ENCODE peak calls at places on chromosomes 5 and 9, in nine cellular contexts. One of them, this sample, is unnamed.

GRCh38 chr5:157689942-157690689 is 18.8 kb downstream of the C5orf52 start:
- DNase-seq in cardiac muscle cell: peak
- DNase-seq in hepatocyte: no peak
- DNase-seq in sigmoid colon: no peak
- DNase-seq in fibroblast of pulmonary artery: no peak
- DNase-seq in foreskin fibroblast: no peak
- DNase-seq in uterus: no peak
- DNase-seq in esophagus muscularis mucosa: peak
- DNase-seq in lower leg skin: no peak
- DNase-seq in this sample: no peak

GRCh38 chr9:5832543-5833529 is at the start of gene ERMP1:
- DNase-seq in cardiac muscle cell: peak
- DNase-seq in hepatocyte: peak
- DNase-seq in sigmoid colon: peak
- DNase-seq in fibroblast of pulmonary artery: peak
- DNase-seq in foreskin fibroblast: peak
- DNase-seq in uterus: peak
- DNase-seq in esophagus muscularis mucosa: peak
- DNase-seq in lower leg skin: peak
- DNase-seq in this sample: peak

GRCh38 chr5:172167893-172168292 is 20.1 kb downstream of the STK10 start:
- DNase-seq in cardiac muscle cell: no peak
- DNase-seq in hepatocyte: no peak
- DNase-seq in sigmoid colon: no peak
- DNase-seq in fibroblast of pulmonary artery: no peak
- DNase-seq in foreskin fibroblast: no peak
- DNase-seq in uterus: no peak
- DNase-seq in esophagus muscularis mucosa: no peak
- DNase-seq in lower leg skin: no peak
- DNase-seq in this sample: no peak

GRCh38 chr5:132209131-132209530 is 18.5 kb downstream of the P4HA2 start:
- DNase-seq in cardiac muscle cell: peak
- DNase-seq in hepatocyte: no peak
- DNase-seq in sigmoid colon: no peak
- DNase-seq in fibroblast of pulmonary artery: no peak
- DNase-seq in foreskin fibroblast: peak
- DNase-seq in uterus: no peak
- DNase-seq in esophagus muscularis mucosa: no peak
- DNase-seq in lower leg skin: no peak
- DNase-seq in this sample: peak

GRCh38 chr5:4097194-4097593 is 501.6 kb downstream of the IRX1 start:
- DNase-seq in cardiac muscle cell: no peak
- DNase-seq in hepatocyte: no peak
- DNase-seq in sigmoid colon: no peak
- DNase-seq in fibroblast of pulmonary artery: peak
- DNase-seq in foreskin fibroblast: no peak
- DNase-seq in uterus: no peak
- DNase-seq in esophagus muscularis mucosa: peak
- DNase-seq in lower leg skin: no peak
- DNase-seq in this sample: no peak

GRCh38 chr5:143001764-143002351 is 231.7 kb downstream of the ARHGAP26 start:
- DNase-seq in cardiac muscle cell: peak
- DNase-seq in hepatocyte: no peak
- DNase-seq in sigmoid colon: no peak
- DNase-seq in fibroblast of pulmonary artery: peak
- DNase-seq in foreskin fibroblast: peak
- DNase-seq in uterus: no peak
- DNase-seq in esophagus muscularis mucosa: no peak
- DNase-seq in lower leg skin: no peak
- DNase-seq in this sample: peak

GRCh38 chr9:31140316-31140715 is 1244.1 kb upstream of the ACO1 start:
- DNase-seq in cardiac muscle cell: peak
- DNase-seq in hepatocyte: peak
- DNase-seq in sigmoid colon: no peak
- DNase-seq in fibroblast of pulmonary artery: peak
- DNase-seq in foreskin fibroblast: no peak
- DNase-seq in uterus: no peak
- DNase-seq in esophagus muscularis mucosa: no peak
- DNase-seq in lower leg skin: no peak
- DNase-seq in this sample: peak

GRCh38 chr9:12604154-12604825 is 88.9 kb upstream of the TYRP1 start:
- DNase-seq in cardiac muscle cell: peak
- DNase-seq in hepatocyte: peak
- DNase-seq in sigmoid colon: no peak
- DNase-seq in fibroblast of pulmonary artery: peak
- DNase-seq in foreskin fibroblast: peak
- DNase-seq in uterus: no peak
- DNase-seq in esophagus muscularis mucosa: no peak
- DNase-seq in lower leg skin: no peak
- DNase-seq in this sample: peak

GRCh38 chr9:72855890-72856523 is 96.8 kb downstream of the ALDH1A1 start:
- DNase-seq in cardiac muscle cell: no peak
- DNase-seq in hepatocyte: no peak
- DNase-seq in sigmoid colon: no peak
- DNase-seq in fibroblast of pulmonary artery: no peak
- DNase-seq in foreskin fibroblast: no peak
- DNase-seq in uterus: no peak
- DNase-seq in esophagus muscularis mucosa: no peak
- DNase-seq in lower leg skin: no peak
- DNase-seq in this sample: no peak

GRCh38 chr5:115895821-115896220 is 54.1 kb downstream of the AP3S1 start:
- DNase-seq in cardiac muscle cell: no peak
- DNase-seq in hepatocyte: no peak
- DNase-seq in sigmoid colon: no peak
- DNase-seq in fibroblast of pulmonary artery: no peak
- DNase-seq in foreskin fibroblast: peak
- DNase-seq in uterus: no peak
- DNase-seq in esophagus muscularis mucosa: no peak
- DNase-seq in lower leg skin: no peak
- DNase-seq in this sample: peak

GRCh38 chr5:7787770-7788169 is 63.2 kb downstream of the CFAP90 start:
- DNase-seq in cardiac muscle cell: no peak
- DNase-seq in hepatocyte: no peak
- DNase-seq in sigmoid colon: no peak
- DNase-seq in fibroblast of pulmonary artery: no peak
- DNase-seq in foreskin fibroblast: no peak
- DNase-seq in uterus: no peak
- DNase-seq in esophagus muscularis mucosa: no peak
- DNase-seq in lower leg skin: no peak
- DNase-seq in this sample: no peak

GRCh38 chr5:55855509-55855908 is 4.4 kb downstream of the IL31RA start:
- DNase-seq in cardiac muscle cell: peak
- DNase-seq in hepatocyte: no peak
- DNase-seq in sigmoid colon: no peak
- DNase-seq in fibroblast of pulmonary artery: peak
- DNase-seq in foreskin fibroblast: peak
- DNase-seq in uterus: no peak
- DNase-seq in esophagus muscularis mucosa: no peak
- DNase-seq in lower leg skin: no peak
- DNase-seq in this sample: peak

GRCh38 chr9:92686954-92687353 is 17.0 kb upstream of the IPPK start:
- DNase-seq in cardiac muscle cell: no peak
- DNase-seq in hepatocyte: no peak
- DNase-seq in sigmoid colon: no peak
- DNase-seq in fibroblast of pulmonary artery: peak
- DNase-seq in foreskin fibroblast: no peak
- DNase-seq in uterus: no peak
- DNase-seq in esophagus muscularis mucosa: no peak
- DNase-seq in lower leg skin: no peak
- DNase-seq in this sample: no peak

GRCh38 chr9:133701321-133701980 is 36.7 kb downstream of the SARDH start:
- DNase-seq in cardiac muscle cell: no peak
- DNase-seq in hepatocyte: no peak
- DNase-seq in sigmoid colon: peak
- DNase-seq in fibroblast of pulmonary artery: no peak
- DNase-seq in foreskin fibroblast: peak
- DNase-seq in uterus: no peak
- DNase-seq in esophagus muscularis mucosa: no peak
- DNase-seq in lower leg skin: no peak
- DNase-seq in this sample: no peak

GRCh38 chr5:40578501-40579451 is 100.9 kb upstream of the PTGER4 start:
- DNase-seq in cardiac muscle cell: peak
- DNase-seq in hepatocyte: no peak
- DNase-seq in sigmoid colon: no peak
- DNase-seq in fibroblast of pulmonary artery: peak
- DNase-seq in foreskin fibroblast: peak
- DNase-seq in uterus: no peak
- DNase-seq in esophagus muscularis mucosa: no peak
- DNase-seq in lower leg skin: no peak
- DNase-seq in this sample: no peak

GRCh38 chr9:113677057-113677456 is 199.1 kb upstream of the ZNF618 start:
- DNase-seq in cardiac muscle cell: peak
- DNase-seq in hepatocyte: no peak
- DNase-seq in sigmoid colon: no peak
- DNase-seq in fibroblast of pulmonary artery: peak
- DNase-seq in foreskin fibroblast: peak
- DNase-seq in uterus: no peak
- DNase-seq in esophagus muscularis mucosa: no peak
- DNase-seq in lower leg skin: no peak
- DNase-seq in this sample: no peak

GRCh38 chr5:65172486-65173129 is 309.1 kb downstream of the ADAMTS6 start:
- DNase-seq in cardiac muscle cell: peak
- DNase-seq in hepatocyte: no peak
- DNase-seq in sigmoid colon: no peak
- DNase-seq in fibroblast of pulmonary artery: no peak
- DNase-seq in foreskin fibroblast: peak
- DNase-seq in uterus: no peak
- DNase-seq in esophagus muscularis mucosa: no peak
- DNase-seq in lower leg skin: no peak
- DNase-seq in this sample: peak

GRCh38 chr9:119758241-119758640 is 389.0 kb upstream of the BRINP1 start:
- DNase-seq in cardiac muscle cell: no peak
- DNase-seq in hepatocyte: peak
- DNase-seq in sigmoid colon: no peak
- DNase-seq in fibroblast of pulmonary artery: no peak
- DNase-seq in foreskin fibroblast: no peak
- DNase-seq in uterus: no peak
- DNase-seq in esophagus muscularis mucosa: no peak
- DNase-seq in lower leg skin: no peak
- DNase-seq in this sample: no peak

GRCh38 chr9:14205463-14205862 is 108.5 kb downstream of the NFIB start:
- DNase-seq in cardiac muscle cell: peak
- DNase-seq in hepatocyte: no peak
- DNase-seq in sigmoid colon: no peak
- DNase-seq in fibroblast of pulmonary artery: peak
- DNase-seq in foreskin fibroblast: peak
- DNase-seq in uterus: no peak
- DNase-seq in esophagus muscularis mucosa: no peak
- DNase-seq in lower leg skin: no peak
- DNase-seq in this sample: peak

GRCh38 chr5:43140286-43140685 is 19.6 kb downstream of the ZNF131 start:
- DNase-seq in cardiac muscle cell: peak
- DNase-seq in hepatocyte: no peak
- DNase-seq in sigmoid colon: no peak
- DNase-seq in fibroblast of pulmonary artery: peak
- DNase-seq in foreskin fibroblast: peak
- DNase-seq in uterus: no peak
- DNase-seq in esophagus muscularis mucosa: no peak
- DNase-seq in lower leg skin: no peak
- DNase-seq in this sample: no peak

GRCh38 chr5:117131876-117132275 is 557.3 kb upstream of the SEMA6A start:
- DNase-seq in cardiac muscle cell: no peak
- DNase-seq in hepatocyte: no peak
- DNase-seq in sigmoid colon: no peak
- DNase-seq in fibroblast of pulmonary artery: no peak
- DNase-seq in foreskin fibroblast: no peak
- DNase-seq in uterus: no peak
- DNase-seq in esophagus muscularis mucosa: no peak
- DNase-seq in lower leg skin: no peak
- DNase-seq in this sample: no peak
- TF ChIP-seq CTCF in cardiac muscle cell: no peak
- TF ChIP-seq CTCF in hepatocyte: no peak
- TF ChIP-seq CTCF in sigmoid colon: no peak
- TF ChIP-seq CTCF in fibroblast of pulmonary artery: no peak
- TF ChIP-seq CTCF in foreskin fibroblast: no peak
- TF ChIP-seq CTCF in uterus: no peak
- TF ChIP-seq CTCF in esophagus muscularis mucosa: no peak
- TF ChIP-seq CTCF in lower leg skin: no peak
- TF ChIP-seq CTCF in this sample: no peak

GRCh38 chr9:38332625-38333024 is 59.9 kb upstream of the ALDH1B1 start:
- DNase-seq in cardiac muscle cell: no peak
- DNase-seq in hepatocyte: no peak
- DNase-seq in sigmoid colon: no peak
- DNase-seq in fibroblast of pulmonary artery: no peak
- DNase-seq in foreskin fibroblast: no peak
- DNase-seq in uterus: no peak
- DNase-seq in esophagus muscularis mucosa: no peak
- DNase-seq in lower leg skin: no peak
- DNase-seq in this sample: no peak
- H3K4me3 ChIP-seq in cardiac muscle cell: no peak
- H3K4me3 ChIP-seq in hepatocyte: no peak
- H3K4me3 ChIP-seq in sigmoid colon: no peak
- H3K4me3 ChIP-seq in fibroblast of pulmonary artery: no peak
- H3K4me3 ChIP-seq in foreskin fibroblast: no peak
- H3K4me3 ChIP-seq in uterus: no peak
- H3K4me3 ChIP-seq in esophagus muscularis mucosa: no peak
- H3K4me3 ChIP-seq in lower leg skin: no peak
- H3K4me3 ChIP-seq in this sample: no peak

GRCh38 chr5:78056901-78057514 is 237.5 kb downstream of the AP3B1 start:
- DNase-seq in cardiac muscle cell: peak
- DNase-seq in hepatocyte: no peak
- DNase-seq in sigmoid colon: no peak
- DNase-seq in fibroblast of pulmonary artery: peak
- DNase-seq in foreskin fibroblast: no peak
- DNase-seq in uterus: no peak
- DNase-seq in esophagus muscularis mucosa: no peak
- DNase-seq in lower leg skin: no peak
- DNase-seq in this sample: peak
- TF ChIP-seq CTCF in cardiac muscle cell: peak
- TF ChIP-seq CTCF in hepatocyte: peak
- TF ChIP-seq CTCF in sigmoid colon: no peak
- TF ChIP-seq CTCF in fibroblast of pulmonary artery: peak
- TF ChIP-seq CTCF in foreskin fibroblast: peak
- TF ChIP-seq CTCF in uterus: no peak
- TF ChIP-seq CTCF in esophagus muscularis mucosa: no peak
- TF ChIP-seq CTCF in lower leg skin: no peak
- TF ChIP-seq CTCF in this sample: peak

GRCh38 chr5:145937432-145938250 is 1.3 kb downstream of the SH3RF2 start:
- DNase-seq in cardiac muscle cell: no peak
- DNase-seq in hepatocyte: peak
- DNase-seq in sigmoid colon: no peak
- DNase-seq in fibroblast of pulmonary artery: peak
- DNase-seq in foreskin fibroblast: no peak
- DNase-seq in uterus: no peak
- DNase-seq in esophagus muscularis mucosa: no peak
- DNase-seq in lower leg skin: no peak
- DNase-seq in this sample: peak
- H3K4me3 ChIP-seq in cardiac muscle cell: peak
- H3K4me3 ChIP-seq in hepatocyte: peak
- H3K4me3 ChIP-seq in sigmoid colon: no peak
- H3K4me3 ChIP-seq in fibroblast of pulmonary artery: peak
- H3K4me3 ChIP-seq in foreskin fibroblast: no peak
- H3K4me3 ChIP-seq in uterus: no peak
- H3K4me3 ChIP-seq in esophagus muscularis mucosa: no peak
- H3K4me3 ChIP-seq in lower leg skin: peak
- H3K4me3 ChIP-seq in this sample: no peak

This sample was measured in astrocyte of the spinal cord.